ENCODE peak calls at places on chromosomes 2 and 18, in eight cellular contexts. One of them, this sample, is unnamed.

GRCh38 chr2:191245046-191245868 is at the start of gene MYO1B:
- DNase-seq in dorsolateral prefrontal cortex: no peak
- DNase-seq in fibroblast of mammary gland: peak
- DNase-seq in WTC11: peak
- DNase-seq in endothelial cell: peak
- DNase-seq in HCT116: peak
- DNase-seq in fibroblast of lung: peak
- DNase-seq in lower lobe of right lung: peak
- DNase-seq in this sample: peak

GRCh38 chr18:42583197-42583776 is 532.2 kb downstream of the RIT2 start:
- DNase-seq in WTC11: no peak
- DNase-seq in dorsolateral prefrontal cortex: no peak
- DNase-seq in fibroblast of mammary gland: no peak
- DNase-seq in lower lobe of right lung: no peak
- DNase-seq in fibroblast of lung: peak
- DNase-seq in endothelial cell: no peak
- DNase-seq in HCT116: no peak
- DNase-seq in this sample: no peak

GRCh38 chr2:33412920-33413319 is 63.5 kb upstream of the RASGRP3 start:
- DNase-seq in dorsolateral prefrontal cortex: no peak
- DNase-seq in fibroblast of lung: peak
- DNase-seq in lower lobe of right lung: no peak
- DNase-seq in fibroblast of mammary gland: peak
- DNase-seq in WTC11: no peak
- DNase-seq in HCT116: peak
- DNase-seq in endothelial cell: no peak
- DNase-seq in this sample: peak

GRCh38 chr2:106142683-106143082 is 51.4 kb downstream of the UXS1 start:
- DNase-seq in lower lobe of right lung: no peak
- DNase-seq in fibroblast of mammary gland: peak
- DNase-seq in endothelial cell: no peak
- DNase-seq in WTC11: no peak
- DNase-seq in HCT116: no peak
- DNase-seq in fibroblast of lung: peak
- DNase-seq in dorsolateral prefrontal cortex: no peak
- DNase-seq in this sample: no peak

GRCh38 chr2:201924453-201924852 is 109.2 kb upstream of the FZD7 start:
- DNase-seq in fibroblast of lung: no peak
- DNase-seq in dorsolateral prefrontal cortex: no peak
- DNase-seq in HCT116: no peak
- DNase-seq in endothelial cell: no peak
- DNase-seq in WTC11: no peak
- DNase-seq in lower lobe of right lung: no peak
- DNase-seq in fibroblast of mammary gland: no peak
- DNase-seq in this sample: no peak

GRCh38 chr2:39991298-39991697 is 212.2 kb upstream of the THUMPD2 start:
- DNase-seq in endothelial cell: no peak
- DNase-seq in HCT116: no peak
- DNase-seq in dorsolateral prefrontal cortex: no peak
- DNase-seq in fibroblast of lung: peak
- DNase-seq in fibroblast of mammary gland: peak
- DNase-seq in WTC11: no peak
- DNase-seq in lower lobe of right lung: no peak
- DNase-seq in this sample: no peak

GRCh38 chr18:6355789-6356589 is 58.7 kb downstream of the L3MBTL4 start:
- DNase-seq in dorsolateral prefrontal cortex: no peak
- DNase-seq in HCT116: no peak
- DNase-seq in fibroblast of lung: peak
- DNase-seq in fibroblast of mammary gland: peak
- DNase-seq in endothelial cell: no peak
- DNase-seq in lower lobe of right lung: no peak
- DNase-seq in WTC11: no peak
- DNase-seq in this sample: no peak

GRCh38 chr2:24304098-24304497 is 56.2 kb downstream of the ITSN2 start:
- DNase-seq in endothelial cell: no peak
- DNase-seq in dorsolateral prefrontal cortex: no peak
- DNase-seq in HCT116: no peak
- DNase-seq in fibroblast of lung: peak
- DNase-seq in WTC11: no peak
- DNase-seq in fibroblast of mammary gland: peak
- DNase-seq in lower lobe of right lung: peak
- DNase-seq in this sample: no peak

GRCh38 chr2:101002562-101003277 is 631 bp downstream of the RPL31 start:
- DNase-seq in fibroblast of mammary gland: peak
- DNase-seq in lower lobe of right lung: no peak
- DNase-seq in WTC11: no peak
- DNase-seq in endothelial cell: no peak
- DNase-seq in dorsolateral prefrontal cortex: no peak
- DNase-seq in HCT116: no peak
- DNase-seq in fibroblast of lung: no peak
- DNase-seq in this sample: no peak

GRCh38 chr2:637804-638203 is 39.4 kb downstream of the TMEM18 start:
- DNase-seq in lower lobe of right lung: no peak
- DNase-seq in endothelial cell: no peak
- DNase-seq in WTC11: no peak
- DNase-seq in fibroblast of mammary gland: no peak
- DNase-seq in dorsolateral prefrontal cortex: no peak
- DNase-seq in fibroblast of lung: no peak
- DNase-seq in HCT116: no peak
- DNase-seq in this sample: no peak
- TF ChIP-seq CTCF in lower lobe of right lung: no peak
- TF ChIP-seq CTCF in endothelial cell: no peak
- TF ChIP-seq CTCF in WTC11: no peak
- TF ChIP-seq CTCF in fibroblast of mammary gland: no peak
- TF ChIP-seq CTCF in dorsolateral prefrontal cortex: no peak
- TF ChIP-seq CTCF in fibroblast of lung: no peak
- TF ChIP-seq CTCF in HCT116: no peak
- TF ChIP-seq CTCF in this sample: no peak

DNA sequence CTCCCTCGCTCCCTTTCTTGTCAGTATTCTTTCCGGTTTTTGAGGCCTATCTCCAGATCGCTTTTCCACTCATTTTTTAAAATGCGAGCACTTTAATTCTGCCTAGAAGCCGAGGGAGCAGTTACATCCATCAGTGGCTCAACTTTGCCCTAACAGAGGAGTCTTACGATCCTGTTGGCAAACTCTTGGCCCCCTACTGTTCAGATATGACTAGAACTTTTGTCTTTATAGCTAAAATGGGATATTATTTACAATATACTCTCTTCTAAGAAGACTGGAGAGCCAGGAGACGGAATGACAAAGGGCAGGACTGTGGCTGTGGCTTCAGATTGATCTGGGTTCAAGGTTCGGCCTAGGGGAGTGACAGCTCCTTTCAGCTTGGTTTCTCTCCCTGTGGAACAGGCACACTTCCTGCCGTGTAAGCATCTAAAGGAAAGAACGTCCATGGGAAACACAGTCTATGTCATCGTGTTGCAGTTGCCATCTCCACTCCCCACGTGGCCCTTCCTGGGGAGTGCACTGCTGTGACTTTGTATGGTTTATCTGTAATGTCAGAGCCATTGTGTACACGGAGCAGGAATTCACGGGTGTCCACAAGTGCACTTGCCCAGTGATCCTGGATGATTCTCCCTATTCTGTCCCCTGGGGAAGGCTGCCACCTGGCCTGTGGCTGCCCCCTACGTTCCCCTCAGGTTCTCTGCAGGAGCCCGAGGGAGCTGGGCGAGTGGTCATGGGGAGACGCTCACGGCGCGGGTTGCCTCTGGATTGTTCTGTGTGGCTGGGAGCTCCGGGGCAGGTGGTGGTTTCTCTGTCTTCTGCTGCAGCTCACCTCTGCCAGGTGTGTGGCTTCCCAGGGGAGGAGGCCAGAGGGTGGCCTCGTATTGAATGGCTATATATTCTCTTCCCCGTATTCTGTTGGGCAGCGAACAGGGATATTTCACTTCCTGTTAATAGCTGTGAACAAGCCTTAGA is 222.0 kb downstream of the LDLRAD4 start:
- DNase-seq in WTC11: no peak
- DNase-seq in HCT116: no peak
- DNase-seq in endothelial cell: no peak
- DNase-seq in lower lobe of right lung: no peak
- DNase-seq in dorsolateral prefrontal cortex: no peak
- DNase-seq in fibroblast of mammary gland: no peak
- DNase-seq in fibroblast of lung: no peak
- DNase-seq in this sample: no peak
- TF ChIP-seq CTCF in WTC11: no peak
- TF ChIP-seq CTCF in HCT116: no peak
- TF ChIP-seq CTCF in endothelial cell: no peak
- TF ChIP-seq CTCF in lower lobe of right lung: no peak
- TF ChIP-seq CTCF in dorsolateral prefrontal cortex: no peak
- TF ChIP-seq CTCF in fibroblast of mammary gland: no peak
- TF ChIP-seq CTCF in fibroblast of lung: no peak
- TF ChIP-seq CTCF in this sample: no peak

DNA sequence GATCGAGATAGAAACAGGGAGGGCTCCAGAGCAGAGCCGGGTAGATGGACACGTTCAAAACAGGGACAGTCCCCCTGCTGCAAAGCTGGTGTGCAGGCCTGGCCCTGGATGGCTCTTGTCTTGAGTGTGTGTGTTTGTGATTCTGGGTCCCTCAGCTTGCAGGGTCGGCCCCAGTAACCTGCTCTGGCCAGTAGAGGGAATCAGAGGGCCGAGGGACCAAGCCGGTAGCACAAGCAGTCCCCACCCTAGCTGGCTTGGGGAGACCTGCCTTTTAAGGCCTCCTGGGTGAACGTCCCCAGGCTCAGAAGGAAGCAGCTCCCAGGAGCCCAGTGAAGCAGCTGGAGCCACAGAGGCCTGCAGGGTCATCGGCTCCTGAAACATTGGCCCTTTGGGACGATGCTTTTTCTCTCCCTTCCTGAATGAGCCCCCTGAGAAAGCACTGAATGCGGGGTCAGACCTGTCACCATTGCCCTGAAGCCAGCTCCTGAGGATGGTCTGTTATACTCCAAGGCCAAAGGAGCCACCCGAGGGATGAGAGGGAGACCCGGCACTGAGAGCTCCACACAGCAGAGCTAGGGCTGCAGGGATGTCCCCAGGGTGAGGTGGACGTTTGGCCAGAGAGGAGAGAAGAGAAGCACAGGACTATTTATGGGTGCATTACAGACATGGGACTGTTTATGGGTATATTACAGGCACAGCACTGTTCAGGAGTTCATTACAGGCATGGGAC is 15.4 kb upstream of the MLPH start:
- DNase-seq in dorsolateral prefrontal cortex: no peak
- DNase-seq in fibroblast of lung: peak
- DNase-seq in WTC11: peak
- DNase-seq in lower lobe of right lung: peak
- DNase-seq in HCT116: peak
- DNase-seq in endothelial cell: peak
- DNase-seq in fibroblast of mammary gland: peak
- DNase-seq in this sample: peak
- TF ChIP-seq CTCF in dorsolateral prefrontal cortex: peak
- TF ChIP-seq CTCF in fibroblast of lung: peak
- TF ChIP-seq CTCF in WTC11: peak
- TF ChIP-seq CTCF in lower lobe of right lung: peak
- TF ChIP-seq CTCF in HCT116: peak
- TF ChIP-seq CTCF in endothelial cell: peak
- TF ChIP-seq CTCF in fibroblast of mammary gland: peak
- TF ChIP-seq CTCF in this sample: no peak

GRCh38 chr2:97747716-97748115 is 34.3 kb downstream of the ZAP70 start:
- DNase-seq in HCT116: no peak
- DNase-seq in dorsolateral prefrontal cortex: peak
- DNase-seq in endothelial cell: no peak
- DNase-seq in fibroblast of mammary gland: peak
- DNase-seq in lower lobe of right lung: no peak
- DNase-seq in WTC11: no peak
- DNase-seq in fibroblast of lung: peak
- DNase-seq in this sample: no peak

GRCh38 chr2:97750017-97750416 is 36.6 kb downstream of the ZAP70 start:
- DNase-seq in fibroblast of mammary gland: no peak
- DNase-seq in lower lobe of right lung: no peak
- DNase-seq in WTC11: no peak
- DNase-seq in endothelial cell: no peak
- DNase-seq in dorsolateral prefrontal cortex: peak
- DNase-seq in fibroblast of lung: no peak
- DNase-seq in HCT116: no peak
- DNase-seq in this sample: no peak

GRCh38 chr2:97749611-97750010 is 36.2 kb downstream of the ZAP70 start:
- DNase-seq in fibroblast of mammary gland: no peak
- DNase-seq in WTC11: no peak
- DNase-seq in HCT116: no peak
- DNase-seq in dorsolateral prefrontal cortex: peak
- DNase-seq in lower lobe of right lung: no peak
- DNase-seq in endothelial cell: no peak
- DNase-seq in fibroblast of lung: no peak
- DNase-seq in this sample: no peak

GRCh38 chr2:97747285-97747684 is 33.9 kb downstream of the ZAP70 start:
- DNase-seq in WTC11: no peak
- DNase-seq in fibroblast of lung: no peak
- DNase-seq in endothelial cell: no peak
- DNase-seq in HCT116: no peak
- DNase-seq in dorsolateral prefrontal cortex: no peak
- DNase-seq in lower lobe of right lung: no peak
- DNase-seq in fibroblast of mammary gland: no peak
- DNase-seq in this sample: no peak

DNA sequence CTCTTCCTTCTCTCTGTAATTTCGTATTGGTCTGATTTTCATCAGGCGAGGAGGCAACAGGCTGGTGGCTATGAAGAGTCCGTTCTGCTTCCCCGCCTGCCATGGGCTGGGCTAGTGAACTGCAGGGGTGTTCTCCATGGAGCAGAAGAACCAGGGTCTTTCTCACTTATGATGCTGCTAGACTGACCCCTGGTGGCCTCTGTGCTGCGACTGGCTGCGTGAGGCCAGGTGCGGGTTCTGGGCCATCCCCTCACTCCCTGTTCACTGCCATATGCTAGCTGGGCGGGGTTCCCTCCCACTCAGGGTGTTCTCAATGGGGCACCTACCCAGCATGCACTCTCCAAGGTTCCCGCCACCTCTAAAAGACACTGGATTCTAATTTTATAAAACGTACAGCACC is 35.0 kb downstream of the ZAP70 start:
- DNase-seq in lower lobe of right lung: no peak
- DNase-seq in endothelial cell: peak
- DNase-seq in dorsolateral prefrontal cortex: peak
- DNase-seq in WTC11: peak
- DNase-seq in fibroblast of lung: no peak
- DNase-seq in HCT116: no peak
- DNase-seq in fibroblast of mammary gland: peak
- DNase-seq in this sample: peak
- TF ChIP-seq CTCF in lower lobe of right lung: no peak
- TF ChIP-seq CTCF in endothelial cell: peak
- TF ChIP-seq CTCF in dorsolateral prefrontal cortex: no peak
- TF ChIP-seq CTCF in WTC11: peak
- TF ChIP-seq CTCF in fibroblast of lung: no peak
- TF ChIP-seq CTCF in HCT116: peak
- TF ChIP-seq CTCF in fibroblast of mammary gland: peak
- TF ChIP-seq CTCF in this sample: peak